ENCODE peak calls at places on chromosome 2, in six cellular contexts. N, D, V, M, J and Z are unnamed samples.
A peak's percentile ranks its signal among the peaks of the same experiment; 100 is the strongest.

GRCh38 chr2:128536925-128537620 is 218.4 kb upstream of the HS6ST1 start:
- DNase-seq in D (no peak), J (no peak), N (peak; percentile 98), V (no peak), M (no peak), Z (no peak)

GRCh38 chr2:120104002-120104467 is 91.2 kb downstream of the EPB41L5 start:
- DNase-seq in D (no peak), M (no peak), N (peak; percentile 97), J (no peak), V (no peak), Z (no peak)

GRCh38 chr2:8316356-8316755 is 365.5 kb upstream of the ID2 start:
- DNase-seq in J (no peak), V (no peak), N (no peak), M (no peak), D (no peak), Z (no peak)

GRCh38 chr2:31390324-31390723 is 24.2 kb downstream of the XDH start:
- DNase-seq in N (peak; percentile 53), M (no peak), V (no peak), D (no peak), J (no peak), Z (no peak)

GRCh38 chr2:71833855-71834554 is 313.7 kb downstream of the CYP26B1 start:
- DNase-seq in N (no peak), M (peak; percentile 88), V (no peak), D (peak; percentile 75), J (no peak), Z (peak; percentile 77)

GRCh38 chr2:43412121-43412753 is 183.6 kb downstream of the THADA start:
- DNase-seq in N (peak; percentile 51), D (no peak), V (no peak), M (no peak), J (no peak), Z (no peak)

GRCh38 chr2:240646061-240646899 is 21.0 kb downstream of the GPR35 start:
- DNase-seq in N (no peak), V (no peak), D (no peak), J (no peak), M (peak; percentile 19), Z (peak; percentile 46)

GRCh38 chr2:85989288-85989865 is 100.6 kb upstream of the ST3GAL5 start:
- DNase-seq in N (no peak), D (peak; percentile 12), V (no peak), J (no peak), M (no peak), Z (no peak)

GRCh38 chr2:231932985-231933915 is 7.1 kb upstream of the NPPC start:
- DNase-seq in N (no peak), J (no peak), D (no peak), V (no peak), M (no peak), Z (no peak)

GRCh38 chr2:237692601-237693079 is 65.3 kb downstream of the LRRFIP1 start:
- DNase-seq in D (peak; percentile 43), M (peak; percentile 71), J (peak; percentile 65), V (peak; percentile 49), N (no peak), Z (peak; percentile 80)

GRCh38 chr2:105519516-105519915 is 120.7 kb upstream of the FHL2 start:
- DNase-seq in M (no peak), J (no peak), V (no peak), D (no peak), N (no peak), Z (no peak)
- TF ChIP-seq CTCF in M (no peak), J (no peak), V (no peak), D (no peak), N (no peak), Z (no peak)

GRCh38 chr2:41870257-41870570 is 177.6 kb upstream of the PKDCC start:
- DNase-seq in N (no peak), J (no peak), V (no peak), M (no peak), D (peak; percentile 48), Z (no peak)

GRCh38 chr2:41869542-41870256 is 178.1 kb upstream of the PKDCC start:
- DNase-seq in J (peak; percentile 89), M (peak; percentile 90), V (peak; percentile 85), N (no peak), D (peak; percentile 74), Z (peak; percentile 87)

GRCh38 chr2:41873102-41873501 is 174.7 kb upstream of the PKDCC start:
- DNase-seq in V (no peak), M (no peak), D (no peak), N (no peak), J (no peak), Z (no peak)

GRCh38 chr2:41872646-41873045 is 175.2 kb upstream of the PKDCC start:
- DNase-seq in J (no peak), M (no peak), V (no peak), N (peak; percentile 62), D (no peak), Z (no peak)

GRCh38 chr2:41870948-41871522 is 176.8 kb upstream of the PKDCC start:
- DNase-seq in V (peak; percentile 54), D (no peak), J (no peak), N (peak; percentile 32), M (no peak), Z (peak; percentile 44)
- TF ChIP-seq CTCF in V (peak; percentile 58), D (no peak), J (no peak), N (no peak), M (peak; percentile 16), Z (peak; percentile 27)

DNA sequence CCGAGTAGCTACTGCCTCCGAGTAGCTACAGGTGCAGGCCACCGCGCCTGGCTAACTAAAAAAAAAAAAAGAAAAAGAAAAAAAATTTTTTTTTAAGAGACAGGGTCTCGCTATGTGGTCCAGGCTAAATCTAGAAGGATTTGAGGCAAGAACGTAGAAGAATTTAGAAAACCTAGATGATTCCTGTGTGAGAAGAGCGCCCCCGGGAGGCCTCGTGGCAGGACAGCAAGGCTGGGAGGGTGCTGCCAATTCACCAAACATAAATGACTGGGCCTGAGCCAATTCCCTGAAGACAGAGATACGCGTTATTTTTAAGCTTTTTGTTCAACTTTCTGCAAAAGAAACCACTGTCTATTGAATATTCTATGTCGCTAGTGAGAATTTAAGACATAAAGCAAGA is 90.1 kb upstream of the TGFA start:
- DNase-seq in M (no peak), V (peak; percentile 15), J (no peak), D (no peak), N (no peak), Z (no peak)
- TF ChIP-seq CTCF in M (peak; percentile 4), V (peak; percentile 37), J (no peak), D (no peak), N (peak; percentile 21), Z (no peak)

DNA sequence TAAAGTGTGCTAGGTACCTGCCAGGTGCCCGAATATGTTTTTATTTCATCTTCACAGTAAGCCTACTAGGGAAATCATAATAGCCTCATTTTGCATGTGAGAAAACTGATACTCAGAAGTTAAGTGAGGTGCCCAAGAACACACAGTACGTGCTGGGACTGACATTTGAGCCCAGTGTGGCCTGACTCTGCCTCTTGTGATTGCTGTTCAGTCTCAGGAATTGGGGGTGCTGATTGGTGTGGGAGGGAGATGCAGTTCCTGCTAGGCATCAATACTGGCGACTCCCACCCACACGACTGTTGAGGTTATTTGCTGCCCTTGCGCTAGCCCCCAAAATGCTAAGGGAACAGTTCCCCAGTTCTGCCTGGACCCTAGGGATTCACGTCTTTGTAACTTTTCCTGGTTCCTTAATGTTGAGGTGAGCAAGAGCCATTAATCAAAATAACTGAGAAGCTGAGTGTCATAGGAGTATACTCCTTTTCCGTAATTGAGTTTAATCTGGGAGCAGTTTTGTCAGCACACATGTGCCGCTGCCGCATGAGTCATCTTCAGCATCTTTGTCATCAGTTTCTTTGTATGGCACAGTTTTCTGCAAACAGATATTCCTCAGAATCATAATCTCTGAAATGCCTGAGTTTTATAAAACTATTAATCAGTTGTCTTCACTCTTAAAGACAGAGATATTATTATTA is 120.7 kb downstream of the NCK2 start:
- DNase-seq in M (no peak), D (no peak), V (no peak), N (peak; percentile 58), J (no peak), Z (no peak)
- TF ChIP-seq CTCF in M (no peak), D (no peak), V (no peak), N (no peak), J (no peak), Z (no peak)

GRCh38 chr2:162524192-162524591 is 180.3 kb downstream of the GCA start:
- DNase-seq in D (no peak), J (no peak), N (no peak), M (no peak), V (peak; percentile 11), Z (no peak)
- TF ChIP-seq CTCF in D (no peak), J (no peak), N (no peak), M (no peak), V (no peak), Z (no peak)

DNA sequence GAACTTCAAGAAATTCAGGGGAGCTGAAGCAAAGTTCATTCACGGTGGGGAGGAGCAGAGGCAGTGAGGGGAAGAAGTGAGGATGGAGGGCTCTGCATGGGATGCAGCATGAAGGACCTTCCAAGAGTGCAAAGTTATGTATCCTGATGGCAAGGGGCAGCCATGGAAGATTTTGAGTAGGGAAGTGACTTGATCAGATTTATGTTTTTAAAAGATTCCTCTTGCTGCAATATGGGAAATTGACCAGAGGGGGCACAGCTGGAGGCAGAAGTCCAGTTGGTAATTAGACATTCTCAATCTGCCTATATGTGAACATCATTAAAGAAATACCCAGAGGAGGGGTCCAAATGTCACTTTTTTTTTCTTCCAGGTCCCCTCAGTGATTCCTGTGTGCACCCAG is 21.5 kb upstream of the ANXA4 start:
- DNase-seq in V (no peak), N (no peak), J (no peak), M (no peak), D (no peak), Z (no peak)
- TF ChIP-seq CTCF in V (peak; percentile 51), N (peak; percentile 40), J (no peak), M (no peak), D (no peak), Z (no peak)

GRCh38 chr2:221969087-221969829 is 329.5 kb downstream of the PAX3 start:
- DNase-seq in N (peak; percentile 20), J (no peak), V (peak; percentile 49), M (no peak), D (no peak), Z (no peak)
- TF ChIP-seq CTCF in N (peak; percentile 88), J (peak; percentile 53), V (peak; percentile 68), M (peak; percentile 48), D (peak; percentile 20), Z (peak; percentile 62)

GRCh38 chr2:217997510-217997909 is 5.3 kb downstream of the TNS1 start:
- DNase-seq in D (no peak), N (no peak), M (no peak), V (no peak), J (no peak), Z (no peak)

GRCh38 chr2:217994776-217995274 is 8.0 kb downstream of the TNS1 start:
- DNase-seq in J (no peak), D (no peak), N (peak; percentile 87), M (no peak), V (no peak), Z (no peak)

GRCh38 chr2:217993817-217994459 is 8.9 kb downstream of the TNS1 start:
- DNase-seq in J (peak; percentile 78), D (peak; percentile 65), N (no peak), M (peak; percentile 88), V (peak; percentile 78), Z (no peak)

GRCh38 chr2:217995741-217996141 is 7.1 kb downstream of the TNS1 start:
- DNase-seq in V (no peak), N (no peak), D (peak; percentile 60), J (peak; percentile 84), M (peak; percentile 84), Z (peak; percentile 89)

DNA sequence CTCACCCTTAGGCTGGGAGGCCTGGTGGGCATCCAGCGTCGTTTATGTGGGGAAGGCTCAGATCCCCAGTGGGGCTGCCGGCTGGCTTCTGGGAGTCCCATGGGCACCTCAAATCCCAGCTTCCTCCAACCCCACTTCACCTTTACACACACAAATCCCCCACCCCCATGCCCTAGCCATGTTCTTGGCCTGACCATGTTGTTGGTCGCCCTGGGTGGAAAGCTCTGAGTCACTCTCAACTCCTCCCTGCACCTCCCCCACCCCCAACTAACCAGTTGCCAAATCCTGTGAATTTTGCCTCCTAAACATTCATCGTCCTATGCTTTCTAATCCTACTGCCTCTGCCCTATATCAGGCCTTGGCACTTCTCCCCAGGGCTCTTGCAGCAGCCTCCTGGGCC is 6.5 kb downstream of the TNS1 start:
- DNase-seq in V (no peak), M (peak; percentile 78), J (peak; percentile 76), N (peak; percentile 69), D (peak; percentile 58), Z (peak; percentile 78)
- TF ChIP-seq CTCF in V (no peak), M (no peak), J (no peak), N (no peak), D (no peak), Z (no peak)